ENCODE peak calls at places on chromosomes 4 and X, in six cellular contexts. D is NCI-H460; W is right cardiac atrium; J is A172; P is natural killer cell; L is CD4-positive, alpha-beta memory T cell. K is an unnamed sample.

GRCh38 chrX:40005290-40006011 is 92.3 kb downstream of the BCOR start:
- DNase-seq in D (no peak), W (peak; percentile 30), J (no peak), P (no peak), L (no peak), K (no peak)

GRCh38 chr4:19806865-19807264 is 444.8 kb upstream of the SLIT2 start:
- DNase-seq in D (no peak), W (no peak), J (no peak), P (no peak), L (no peak), K (no peak)

GRCh38 chr4:161577604-161578301 is 586.0 kb downstream of the FSTL5 start:
- DNase-seq in D (no peak), W (no peak), J (peak; percentile 71), P (no peak), L (no peak), K (no peak)

GRCh38 chrX:9557508-9557907 is 92.7 kb downstream of the TBL1X start:
- DNase-seq in D (no peak), W (no peak), J (no peak), P (no peak), L (no peak), K (no peak)

GRCh38 chr4:21749936-21750335 is 198.6 kb downstream of the KCNIP4 start:
- DNase-seq in D (no peak), W (no peak), J (no peak), P (no peak), L (no peak), K (no peak)

GRCh38 chr4:152352215-152352614 is 183.7 kb downstream of the FBXW7 start:
- DNase-seq in D (no peak), W (no peak), J (no peak), P (no peak), L (no peak), K (no peak)

GRCh38 chr4:102551946-102552575 is 50.9 kb downstream of the NFKB1 start:
- DNase-seq in D (no peak), W (no peak), J (peak; percentile 22), P (no peak), L (no peak), K (no peak)

GRCh38 chrX:17160971-17161370 is 214.0 kb upstream of the NHS start:
- DNase-seq in D (no peak), W (no peak), J (no peak), P (no peak), L (no peak), K (no peak)

GRCh38 chr4:152328595-152328994 is 207.3 kb downstream of the FBXW7 start:
- DNase-seq in D (peak; percentile 78), W (no peak), J (peak; percentile 30), P (no peak), L (no peak), K (no peak)